ENCODE peak calls at places on chromosomes 2 and 18, in seven cellular contexts. O is central memory CD4-positive, alpha-beta T cell; J is NCI-H1092; A is NCI-H2081 treated with DMSO at 0.1 percent for 48 hours; K is GDM1; L is ureter; Y is stimulated activated effector memory CD8-positive, alpha-beta T cell treated with anti-CD3 and anti-CD28 coated beads, Interleukin-12 subunit alpha, Interleukin-12 subunit beta, amount 100 ng/mL, for 72 hours. B is an unnamed sample.

GRCh38 chr18:77366725-77367641 is 117.3 kb downstream of the GALR1 start:
- DNase-seq in L (no peak), A (peak; percentile 82), K (no peak), J (peak; percentile 89), Y (no peak), O (no peak), B (no peak)

GRCh38 chr2:62217421-62217820 is 21.5 kb downstream of the B3GNT2 start:
- DNase-seq in Y (no peak), K (no peak), O (no peak), A (no peak), L (no peak), J (no peak), B (no peak)

GRCh38 chr18:43525149-43525548 is 247.9 kb upstream of the SYT4 start:
- DNase-seq in O (no peak), K (no peak), Y (no peak), J (no peak), A (no peak), L (no peak), B (no peak)

GRCh38 chr2:232292395-232293154 is 86.0 kb upstream of the ALPP start:
- DNase-seq in J (no peak), O (peak; percentile 35), K (peak; percentile 58), Y (peak; percentile 27), A (no peak), L (no peak), B (peak; percentile 45)

GRCh38 chr2:241641631-241642030 is 4.1 kb downstream of the ATG4B start:
- DNase-seq in J (no peak), L (no peak), Y (no peak), K (no peak), A (no peak), O (no peak), B (no peak)

GRCh38 chr2:237486819-237487448 is at the start of gene MLPH:
- DNase-seq in A (no peak), O (no peak), J (no peak), K (no peak), L (peak; percentile 72), Y (no peak), B (no peak)

GRCh38 chr18:48230459-48231113 is 178.6 kb downstream of the ZBTB7C start:
- DNase-seq in O (no peak), J (peak; percentile 86), A (no peak), Y (no peak), L (peak; percentile 77), K (peak; percentile 38), B (no peak)

GRCh38 chr2:119005565-119005964 is 63.6 kb downstream of the MARCO start:
- DNase-seq in Y (no peak), J (no peak), A (no peak), L (peak; percentile 24), O (no peak), K (no peak), B (no peak)

GRCh38 chr2:35946431-35946991 is 409.1 kb upstream of the CRIM1 start:
- DNase-seq in K (no peak), Y (no peak), A (no peak), L (no peak), O (no peak), J (no peak), B (no peak)

GRCh38 chr18:80233899-80234298 is 13.4 kb downstream of the PARD6G start:
- DNase-seq in K (no peak), L (no peak), A (no peak), O (no peak), Y (no peak), J (no peak), B (no peak)

GRCh38 chr2:30733829-30734520 is 73.3 kb downstream of the CAPN13 start:
- DNase-seq in Y (no peak), A (no peak), K (no peak), L (no peak), O (no peak), J (no peak), B (no peak)

GRCh38 chr2:23502096-23502495 is 117.1 kb downstream of the KLHL29 start:
- DNase-seq in A (no peak), L (no peak), O (no peak), K (no peak), Y (no peak), J (no peak), B (no peak)

GRCh38 chr2:33111002-33111446 is 164.3 kb downstream of the LTBP1 start:
- DNase-seq in Y (no peak), L (no peak), O (no peak), J (no peak), K (no peak), A (no peak), B (no peak)

GRCh38 chr2:18046017-18046416 is 167.6 kb downstream of the KCNS3 start:
- DNase-seq in O (no peak), Y (no peak), A (no peak), L (no peak), K (no peak), J (no peak), B (no peak)

GRCh38 chr2:61493523-61493942 is 22.6 kb upstream of the USP34 start:
- DNase-seq in O (peak; percentile 15), Y (no peak), L (no peak), A (no peak), K (no peak), J (no peak), B (no peak)

GRCh38 chr2:45962522-45962921 is 311.0 kb downstream of the PRKCE start:
- DNase-seq in O (no peak), L (peak; percentile 65), J (peak; percentile 26), K (no peak), Y (no peak), A (no peak), B (no peak)

GRCh38 chr2:236394571-236394970 is 130.4 kb upstream of the ASB18 start:
- DNase-seq in K (no peak), Y (no peak), O (no peak), A (no peak), L (no peak), J (no peak), B (no peak)

GRCh38 chr2:232075080-232075479 is 113.6 kb downstream of the DIS3L2 start:
- DNase-seq in J (no peak), L (no peak), K (no peak), O (no peak), Y (no peak), A (no peak), B (no peak)

GRCh38 chr18:12747530-12748315 is 44.9 kb downstream of the PSMG2 start:
- DNase-seq in K (no peak), J (no peak), Y (no peak), A (no peak), L (no peak), O (no peak), B (no peak)

GRCh38 chr2:96240341-96241038 is 25.3 kb downstream of the TMEM127 start:
- DNase-seq in L (no peak), Y (no peak), K (no peak), J (no peak), A (no peak), O (no peak), B (no peak)

GRCh38 chr2:67851946-67852345 is 210.9 kb downstream of the C1D start:
- DNase-seq in O (no peak), K (no peak), J (no peak), L (no peak), Y (no peak), A (no peak), B (no peak)

GRCh38 chr18:41655074-41655473 is 300.0 kb upstream of the PIK3C3 start:
- DNase-seq in A (no peak), L (no peak), K (no peak), Y (no peak), J (no peak), O (no peak), B (no peak)

GRCh38 chr2:62768615-62769014 is 63.1 kb downstream of the EHBP1 start:
- DNase-seq in O (no peak), L (no peak), Y (no peak), J (no peak), A (no peak), K (no peak), B (no peak)

GRCh38 chr2:28663359-28663758 is 88.3 kb upstream of the PPP1CB start:
- DNase-seq in O (no peak), Y (no peak), L (no peak), J (no peak), A (no peak), K (no peak), B (no peak)

GRCh38 chr2:155266579-155266978 is 568.1 kb downstream of the KCNJ3 start:
- DNase-seq in O (no peak), A (no peak), J (no peak), L (no peak), Y (no peak), K (no peak), B (no peak)

GRCh38 chr2:146853741-146854444 is 990.9 kb upstream of the ACVR2A start:
- DNase-seq in A (no peak), Y (no peak), K (no peak), L (no peak), O (no peak), J (no peak), B (no peak)

GRCh38 chr2:190376591-190377245 is 31.4 kb upstream of the MFSD6 start:
- DNase-seq in O (no peak), J (no peak), A (no peak), L (no peak), K (no peak), Y (no peak), B (no peak)

GRCh38 chr2:222734690-222735014 is 63.2 kb downstream of the MOGAT1 start:
- DNase-seq in K (no peak), L (no peak), J (no peak), A (no peak), Y (no peak), O (no peak), B (no peak)

GRCh38 chr2:108940156-108940555 is 48.9 kb downstream of the EDAR start:
- DNase-seq in Y (no peak), J (no peak), O (no peak), L (no peak), K (no peak), A (no peak), B (no peak)

GRCh38 chr18:49400398-49401072 is 59.9 kb downstream of the DYM start:
- DNase-seq in Y (no peak), A (no peak), J (no peak), O (no peak), L (no peak), K (no peak), B (no peak)

GRCh38 chr2:196703660-196704209 is 64.2 kb downstream of the CCDC150 start:
- DNase-seq in J (no peak), O (no peak), Y (no peak), A (no peak), L (no peak), K (no peak), B (no peak)

GRCh38 chr2:56287974-56288373 is 104.2 kb downstream of the CCDC85A start:
- DNase-seq in Y (no peak), O (no peak), A (no peak), K (no peak), L (no peak), J (no peak), B (no peak)

B was measured in KG1.